ENCODE peak calls at places on chromosomes 5 and 9, in six cellular contexts. W is left ventricle myocardium inferior, U is OCI-LY7, I is PC-9, O is DND-41, H is Peyer's patch. Q is an unnamed sample.

GRCh38 chr5:172424111-172424490 is 30.2 kb downstream of the SH3PXD2B start:
- DNase-seq in I (no peak), H (no peak), U (no peak), O (no peak), W (no peak), Q (no peak)

GRCh38 chr5:39394946-39395345 is 29.8 kb downstream of the DAB2 start:
- DNase-seq in O (no peak), H (no peak), I (peak; percentile 78), U (no peak), W (no peak), Q (no peak)

GRCh38 chr5:158929579-158930233 is 170.0 kb downstream of the EBF1 start:
- DNase-seq in I (no peak), U (no peak), O (no peak), H (no peak), W (no peak), Q (no peak)

GRCh38 chr9:72599874-72600534 is 78.6 kb downstream of the TMC1 start:
- DNase-seq in U (no peak), I (no peak), H (no peak), O (no peak), W (no peak), Q (no peak)

GRCh38 chr5:135718151-135718550 is 116.3 kb upstream of the SLC25A48 start:
- DNase-seq in I (no peak), U (no peak), H (no peak), O (no peak), W (no peak), Q (no peak)

GRCh38 chr9:130659699-130660248 is 4.6 kb upstream of the PRDM12 start:
- DNase-seq in U (no peak), H (peak; percentile 40), W (no peak), O (no peak), I (no peak), Q (no peak)

GRCh38 chr5:135832941-135833340 is 1.5 kb upstream of the SLC25A48 start:
- DNase-seq in I (no peak), W (no peak), O (no peak), H (peak; percentile 33), U (no peak), Q (no peak)

GRCh38 chr9:76459691-76460635 is 981 bp downstream of the GCNT1 start:
- DNase-seq in I (peak; percentile 56), H (peak; percentile 70), U (peak; percentile 71), O (peak; percentile 6), W (peak; percentile 24), Q (no peak)

GRCh38 chr9:125442471-125442870 is 180.8 kb downstream of the GAPVD1 start:
- DNase-seq in O (no peak), I (no peak), U (no peak), H (no peak), W (no peak), Q (no peak)

GRCh38 chr9:122086873-122087272 is 6.2 kb downstream of the TTLL11 start:
- DNase-seq in U (no peak), H (no peak), I (peak; percentile 4), O (no peak), W (no peak), Q (no peak)

GRCh38 chr9:92170848-92171247 is 55.6 kb upstream of the SPTLC1 start:
- DNase-seq in U (no peak), W (peak; percentile 25), O (no peak), H (no peak), I (no peak), Q (no peak)

GRCh38 chr5:172588380-172588779 is 52.7 kb upstream of the NEURL1B start:
- DNase-seq in I (no peak), H (no peak), W (no peak), U (no peak), O (no peak), Q (no peak)

GRCh38 chr5:95870105-95870672 is 47.7 kb upstream of the GLRX start:
- DNase-seq in I (peak; percentile 49), W (no peak), H (no peak), U (no peak), O (no peak), Q (no peak)

GRCh38 chr9:107637421-107638420 is 148.2 kb upstream of the KLF4 start:
- DNase-seq in O (no peak), W (peak; percentile 88), H (peak; percentile 75), U (no peak), I (no peak), Q (peak; percentile 81)

GRCh38 chr9:136255896-136256890 is 10.6 kb upstream of the QSOX2 start:
- DNase-seq in H (no peak), U (no peak), W (no peak), I (no peak), O (no peak), Q (no peak)
- TF ChIP-seq CTCF in H (no peak), U (no peak), W (peak; percentile 15), I (peak; percentile 59), O (no peak), Q (no peak)

GRCh38 chr5:173628501-173628900 is 12.1 kb upstream of the BOD1 start:
- DNase-seq in I (no peak), W (no peak), O (no peak), H (no peak), U (no peak), Q (no peak)

GRCh38 chr5:173631478-173631877 is 15.0 kb upstream of the BOD1 start:
- DNase-seq in O (no peak), W (no peak), H (no peak), U (no peak), I (no peak), Q (no peak)

GRCh38 chr5:173630724-173631365 is 14.4 kb upstream of the BOD1 start:
- DNase-seq in U (no peak), W (no peak), H (no peak), O (no peak), I (no peak), Q (no peak)

GRCh38 chr5:173627860-173628392 is 11.5 kb upstream of the BOD1 start:
- DNase-seq in H (no peak), U (no peak), W (no peak), O (no peak), I (no peak), Q (no peak)

GRCh38 chr5:173629628-173630027 is 13.2 kb upstream of the BOD1 start:
- DNase-seq in I (no peak), H (no peak), W (no peak), U (peak; percentile 60), O (no peak), Q (no peak)
- TF ChIP-seq CTCF in I (peak; percentile 46), H (no peak), W (peak; percentile 29), U (peak; percentile 85), O (peak; percentile 47), Q (peak; percentile 21)

GRCh38 chr5:944621-944927 is 51.9 kb downstream of the TRIP13 start:
- DNase-seq in H (peak; percentile 18), O (no peak), U (no peak), W (no peak), I (no peak), Q (no peak)

GRCh38 chr5:943874-944620 is 51.4 kb downstream of the TRIP13 start:
- DNase-seq in U (peak; percentile 8), O (no peak), W (no peak), H (peak; percentile 37), I (no peak), Q (no peak)

GRCh38 chr5:944992-945685 is 52.5 kb downstream of the TRIP13 start:
- DNase-seq in H (no peak), O (no peak), I (no peak), W (no peak), U (no peak), Q (no peak)

GRCh38 chr5:945691-946541 is 53.2 kb downstream of the TRIP13 start:
- DNase-seq in H (peak; percentile 48), W (no peak), U (no peak), O (no peak), I (no peak), Q (no peak)

DNA sequence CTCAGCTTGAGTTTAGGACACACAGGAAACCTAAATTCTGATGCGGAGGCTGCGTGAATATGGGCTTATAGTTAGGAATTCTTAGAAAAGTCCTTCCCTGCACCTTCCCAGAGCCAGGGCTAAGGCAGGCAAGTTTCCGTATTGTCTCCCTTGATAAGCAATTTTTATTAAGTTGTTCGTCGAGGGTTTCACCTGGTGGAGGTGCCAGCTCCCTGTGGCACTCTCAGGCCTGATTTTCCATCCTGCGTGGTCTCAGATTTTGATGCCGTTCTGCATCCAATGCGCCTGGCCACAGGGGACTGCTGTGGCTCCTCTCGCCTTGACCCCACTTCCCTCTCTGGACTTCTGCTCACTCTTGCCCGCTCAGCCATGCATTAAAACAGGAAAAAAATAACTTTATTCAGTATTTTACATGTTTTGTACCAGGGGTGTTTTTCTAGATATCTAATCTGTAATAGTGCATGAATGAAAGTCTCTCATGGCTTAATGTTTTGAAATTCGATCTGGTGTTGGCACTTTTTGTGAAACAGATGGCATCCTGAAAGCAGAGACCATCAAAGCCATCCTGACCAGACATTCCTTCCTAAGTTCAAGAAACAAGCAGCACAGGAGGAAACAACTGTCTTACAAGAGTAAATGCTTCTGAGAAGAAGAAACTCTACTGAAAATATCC is 50.7 kb downstream of the TRIP13 start:
- DNase-seq in H (no peak), U (no peak), W (no peak), I (no peak), O (no peak), Q (no peak)
- TF ChIP-seq CTCF in H (no peak), U (no peak), W (no peak), I (no peak), O (no peak), Q (no peak)

DNA sequence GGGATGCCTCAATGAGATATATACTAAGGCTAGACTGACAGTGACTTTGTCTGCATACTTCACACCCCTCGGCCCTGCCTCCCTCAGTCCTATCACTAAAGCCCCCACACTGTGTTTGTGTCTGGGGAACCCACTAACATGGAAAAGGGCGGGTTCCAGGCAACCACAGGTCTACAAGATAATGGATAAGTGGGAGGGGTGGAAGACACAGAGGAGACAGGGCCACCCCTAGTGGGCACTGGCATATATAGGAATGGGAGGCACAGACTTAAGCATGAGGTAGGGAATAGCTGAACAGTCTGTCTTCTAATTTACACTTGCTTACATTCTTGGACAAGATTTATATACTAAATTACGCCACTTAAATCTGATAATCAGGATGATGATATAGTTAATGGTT is 74.0 kb downstream of the SLIT3 start:
- DNase-seq in U (no peak), I (no peak), O (no peak), W (no peak), H (no peak), Q (no peak)
- TF ChIP-seq CTCF in U (no peak), I (no peak), O (no peak), W (no peak), H (no peak), Q (no peak)

GRCh38 chr5:112697301-112697700 is 40.4 kb upstream of the APC start:
- DNase-seq in U (no peak), W (no peak), I (no peak), H (no peak), O (no peak), Q (no peak)

GRCh38 chr5:112693301-112693700 is 44.4 kb upstream of the APC start:
- DNase-seq in W (no peak), I (no peak), O (no peak), H (no peak), U (no peak), Q (no peak)

GRCh38 chr5:112696786-112697185 is 40.9 kb upstream of the APC start:
- DNase-seq in O (no peak), H (no peak), W (no peak), I (no peak), U (no peak), Q (no peak)

GRCh38 chr5:112692472-112692871 is 45.2 kb upstream of the APC start:
- DNase-seq in H (no peak), U (no peak), O (no peak), W (no peak), I (no peak), Q (no peak)

GRCh38 chr5:112694853-112695709 is 42.6 kb upstream of the APC start:
- DNase-seq in O (no peak), I (peak; percentile 39), U (no peak), H (no peak), W (no peak), Q (no peak)
- TF ChIP-seq CTCF in O (no peak), I (no peak), U (no peak), H (no peak), W (no peak), Q (no peak)

GRCh38 chr5:28473531-28474107 is 1435.2 kb upstream of the CDH9 start:
- DNase-seq in I (no peak), W (no peak), H (no peak), U (peak; percentile 1), O (no peak), Q (no peak)
- TF ChIP-seq CTCF in I (peak; percentile 66), W (no peak), H (no peak), U (peak; percentile 55), O (no peak), Q (no peak)

Q was measured in AG04449.